ENCODE peak calls at places on chromosome 1, in six cellular contexts. One of them, this sample, is unnamed.
A peak's percentile ranks its signal among the peaks of the same experiment; 100 is the strongest.

GRCh38 chr1:94669213-94669612 is 127.7 kb upstream of the F3 start:
- DNase-seq in fibroblast of lung: no peak
- DNase-seq in foreskin keratinocyte: no peak
- DNase-seq in progenitor cell of endocrine pancreas: no peak
- DNase-seq in nephron progenitor cell: no peak
- DNase-seq in CD8-positive, alpha-beta T cell: no peak
- DNase-seq in this sample: no peak

GRCh38 chr1:188499690-188500089 is 1670.9 kb downstream of the PLA2G4A start:
- DNase-seq in fibroblast of lung: no peak
- DNase-seq in foreskin keratinocyte: no peak
- DNase-seq in progenitor cell of endocrine pancreas: no peak
- DNase-seq in nephron progenitor cell: peak; percentile 27
- DNase-seq in CD8-positive, alpha-beta T cell: no peak
- DNase-seq in this sample: no peak

GRCh38 chr1:94236630-94237290 is 624 bp downstream of the ARHGAP29 start:
- DNase-seq in fibroblast of lung: peak; percentile 59
- DNase-seq in foreskin keratinocyte: no peak
- DNase-seq in progenitor cell of endocrine pancreas: no peak
- DNase-seq in nephron progenitor cell: no peak
- DNase-seq in CD8-positive, alpha-beta T cell: no peak
- DNase-seq in this sample: no peak

GRCh38 chr1:185480545-185480944 is 163.5 kb upstream of the IVNS1ABP start:
- DNase-seq in fibroblast of lung: no peak
- DNase-seq in foreskin keratinocyte: no peak
- DNase-seq in progenitor cell of endocrine pancreas: no peak
- DNase-seq in nephron progenitor cell: no peak
- DNase-seq in CD8-positive, alpha-beta T cell: no peak
- DNase-seq in this sample: no peak

GRCh38 chr1:222182641-222183040 is 365.3 kb downstream of the HHIPL2 start:
- DNase-seq in fibroblast of lung: peak; percentile 22
- DNase-seq in foreskin keratinocyte: peak; percentile 39
- DNase-seq in progenitor cell of endocrine pancreas: no peak
- DNase-seq in nephron progenitor cell: no peak
- DNase-seq in CD8-positive, alpha-beta T cell: no peak
- DNase-seq in this sample: no peak

GRCh38 chr1:50968884-50969610 is 998 bp upstream of the CDKN2C start:
- DNase-seq in fibroblast of lung: peak; percentile 17
- DNase-seq in foreskin keratinocyte: no peak
- DNase-seq in progenitor cell of endocrine pancreas: peak; percentile 17
- DNase-seq in nephron progenitor cell: peak; percentile 47
- DNase-seq in CD8-positive, alpha-beta T cell: peak; percentile 22
- DNase-seq in this sample: peak; percentile 30

GRCh38 chr1:6794164-6794563 is 8.9 kb downstream of the CAMTA1 start:
- DNase-seq in fibroblast of lung: peak; percentile 79
- DNase-seq in foreskin keratinocyte: no peak
- DNase-seq in progenitor cell of endocrine pancreas: no peak
- DNase-seq in nephron progenitor cell: no peak
- DNase-seq in CD8-positive, alpha-beta T cell: no peak
- DNase-seq in this sample: no peak

GRCh38 chr1:84847253-84848247 is 45.5 kb downstream of the LPAR3 start:
- DNase-seq in fibroblast of lung: peak; percentile 97
- DNase-seq in foreskin keratinocyte: peak; percentile 91
- DNase-seq in progenitor cell of endocrine pancreas: no peak
- DNase-seq in nephron progenitor cell: no peak
- DNase-seq in CD8-positive, alpha-beta T cell: peak; percentile 21
- DNase-seq in this sample: no peak

GRCh38 chr1:115411388-115412063 is 73.5 kb upstream of the NGF start:
- DNase-seq in fibroblast of lung: peak; percentile 89
- DNase-seq in foreskin keratinocyte: peak; percentile 62
- DNase-seq in progenitor cell of endocrine pancreas: no peak
- DNase-seq in nephron progenitor cell: no peak
- DNase-seq in CD8-positive, alpha-beta T cell: no peak
- DNase-seq in this sample: no peak

GRCh38 chr1:159884296-159884695 is 15.7 kb downstream of the CFAP45 start:
- DNase-seq in fibroblast of lung: no peak
- DNase-seq in foreskin keratinocyte: no peak
- DNase-seq in progenitor cell of endocrine pancreas: no peak
- DNase-seq in nephron progenitor cell: no peak
- DNase-seq in CD8-positive, alpha-beta T cell: no peak
- DNase-seq in this sample: no peak

GRCh38 chr1:174114788-174115448 is 44.4 kb upstream of the RABGAP1L start:
- DNase-seq in fibroblast of lung: peak; percentile 43
- DNase-seq in foreskin keratinocyte: peak; percentile 44
- DNase-seq in progenitor cell of endocrine pancreas: no peak
- DNase-seq in nephron progenitor cell: peak; percentile 12
- DNase-seq in CD8-positive, alpha-beta T cell: peak; percentile 12
- DNase-seq in this sample: peak; percentile 46

GRCh38 chr1:214440219-214440965 is 111.0 kb downstream of the PTPN14 start:
- DNase-seq in fibroblast of lung: no peak
- DNase-seq in foreskin keratinocyte: peak; percentile 79
- DNase-seq in progenitor cell of endocrine pancreas: no peak
- DNase-seq in nephron progenitor cell: no peak
- DNase-seq in CD8-positive, alpha-beta T cell: no peak
- DNase-seq in this sample: no peak

GRCh38 chr1:42950146-42950480 is 8.6 kb downstream of the SLC2A1 start:
- DNase-seq in fibroblast of lung: peak; percentile 31
- DNase-seq in foreskin keratinocyte: no peak
- DNase-seq in progenitor cell of endocrine pancreas: no peak
- DNase-seq in nephron progenitor cell: no peak
- DNase-seq in CD8-positive, alpha-beta T cell: no peak
- DNase-seq in this sample: no peak

GRCh38 chr1:150551049-150551783 is 2.0 kb downstream of the ADAMTSL4 start:
- DNase-seq in fibroblast of lung: no peak
- DNase-seq in foreskin keratinocyte: no peak
- DNase-seq in progenitor cell of endocrine pancreas: no peak
- DNase-seq in nephron progenitor cell: no peak
- DNase-seq in CD8-positive, alpha-beta T cell: peak; percentile 20
- DNase-seq in this sample: no peak

GRCh38 chr1:21963477-21964217 is 13.2 kb upstream of the CELA3B start:
- DNase-seq in fibroblast of lung: peak; percentile 56
- DNase-seq in foreskin keratinocyte: peak; percentile 24
- DNase-seq in progenitor cell of endocrine pancreas: peak; percentile 83
- DNase-seq in nephron progenitor cell: peak; percentile 89
- DNase-seq in CD8-positive, alpha-beta T cell: peak; percentile 86
- DNase-seq in this sample: peak; percentile 87

GRCh38 chr1:237879195-237879594 is 11.5 kb downstream of the ZP4 start:
- DNase-seq in fibroblast of lung: peak; percentile 24
- DNase-seq in foreskin keratinocyte: peak; percentile 89
- DNase-seq in progenitor cell of endocrine pancreas: no peak
- DNase-seq in nephron progenitor cell: no peak
- DNase-seq in CD8-positive, alpha-beta T cell: no peak
- DNase-seq in this sample: no peak

GRCh38 chr1:87024936-87025537 is 110.6 kb downstream of the HS2ST1 start:
- DNase-seq in fibroblast of lung: peak; percentile 41
- DNase-seq in foreskin keratinocyte: no peak
- DNase-seq in progenitor cell of endocrine pancreas: no peak
- DNase-seq in nephron progenitor cell: no peak
- DNase-seq in CD8-positive, alpha-beta T cell: no peak
- DNase-seq in this sample: peak; percentile 6

GRCh38 chr1:2279210-2279639 is 51.1 kb downstream of the SKI start:
- DNase-seq in fibroblast of lung: peak; percentile 93
- DNase-seq in foreskin keratinocyte: no peak
- DNase-seq in progenitor cell of endocrine pancreas: no peak
- DNase-seq in nephron progenitor cell: peak; percentile 80
- DNase-seq in CD8-positive, alpha-beta T cell: no peak
- DNase-seq in this sample: peak; percentile 83

GRCh38 chr1:248622491-248623106 is 12.3 kb downstream of the OR2T11 start:
- DNase-seq in fibroblast of lung: peak; percentile 0
- DNase-seq in foreskin keratinocyte: no peak
- DNase-seq in progenitor cell of endocrine pancreas: no peak
- DNase-seq in nephron progenitor cell: no peak
- DNase-seq in CD8-positive, alpha-beta T cell: no peak
- DNase-seq in this sample: no peak

GRCh38 chr1:241883159-241883558 is 35.2 kb downstream of the EXO1 start:
- DNase-seq in fibroblast of lung: no peak
- DNase-seq in foreskin keratinocyte: no peak
- DNase-seq in progenitor cell of endocrine pancreas: no peak
- DNase-seq in nephron progenitor cell: no peak
- DNase-seq in CD8-positive, alpha-beta T cell: no peak
- DNase-seq in this sample: no peak

GRCh38 chr1:223716302-223716862 is 4.0 kb downstream of the CAPN2 start:
- DNase-seq in fibroblast of lung: no peak
- DNase-seq in foreskin keratinocyte: no peak
- DNase-seq in progenitor cell of endocrine pancreas: no peak
- DNase-seq in nephron progenitor cell: no peak
- DNase-seq in CD8-positive, alpha-beta T cell: peak; percentile 57
- DNase-seq in this sample: no peak

GRCh38 chr1:36900128-36900527 is 134.2 kb downstream of the GRIK3 start:
- DNase-seq in fibroblast of lung: no peak
- DNase-seq in foreskin keratinocyte: no peak
- DNase-seq in progenitor cell of endocrine pancreas: no peak
- DNase-seq in nephron progenitor cell: no peak
- DNase-seq in CD8-positive, alpha-beta T cell: no peak
- DNase-seq in this sample: no peak

GRCh38 chr1:211285196-211285595 is 26.0 kb downstream of the RCOR3 start:
- DNase-seq in fibroblast of lung: peak; percentile 14
- DNase-seq in foreskin keratinocyte: no peak
- DNase-seq in progenitor cell of endocrine pancreas: no peak
- DNase-seq in nephron progenitor cell: no peak
- DNase-seq in CD8-positive, alpha-beta T cell: no peak
- DNase-seq in this sample: no peak

GRCh38 chr1:43348809-43349593 is 9.8 kb upstream of the CDC20 start:
- DNase-seq in fibroblast of lung: no peak
- DNase-seq in foreskin keratinocyte: peak; percentile 48
- DNase-seq in progenitor cell of endocrine pancreas: peak; percentile 95
- DNase-seq in nephron progenitor cell: peak; percentile 97
- DNase-seq in CD8-positive, alpha-beta T cell: peak; percentile 73
- DNase-seq in this sample: peak; percentile 84

GRCh38 chr1:167518331-167518700 is at the start of gene CD247:
- DNase-seq in fibroblast of lung: no peak
- DNase-seq in foreskin keratinocyte: no peak
- DNase-seq in progenitor cell of endocrine pancreas: no peak
- DNase-seq in nephron progenitor cell: no peak
- DNase-seq in CD8-positive, alpha-beta T cell: peak; percentile 77
- DNase-seq in this sample: no peak

GRCh38 chr1:218371927-218372672 is 27.0 kb downstream of the TGFB2 start:
- DNase-seq in fibroblast of lung: peak; percentile 87
- DNase-seq in foreskin keratinocyte: no peak
- DNase-seq in progenitor cell of endocrine pancreas: no peak
- DNase-seq in nephron progenitor cell: no peak
- DNase-seq in CD8-positive, alpha-beta T cell: no peak
- DNase-seq in this sample: no peak

GRCh38 chr1:181483084-181483559 is at the start of gene CACNA1E:
- DNase-seq in fibroblast of lung: no peak
- DNase-seq in foreskin keratinocyte: no peak
- DNase-seq in progenitor cell of endocrine pancreas: no peak
- DNase-seq in nephron progenitor cell: peak; percentile 16
- DNase-seq in CD8-positive, alpha-beta T cell: no peak
- DNase-seq in this sample: no peak

GRCh38 chr1:114010433-114011184 is 31.3 kb downstream of the OLFML3 start:
- DNase-seq in fibroblast of lung: no peak
- DNase-seq in foreskin keratinocyte: no peak
- DNase-seq in progenitor cell of endocrine pancreas: no peak
- DNase-seq in nephron progenitor cell: no peak
- DNase-seq in CD8-positive, alpha-beta T cell: no peak
- DNase-seq in this sample: no peak

GRCh38 chr1:15205586-15206346 is 41.3 kb upstream of the FHAD1 start:
- DNase-seq in fibroblast of lung: no peak
- DNase-seq in foreskin keratinocyte: no peak
- DNase-seq in progenitor cell of endocrine pancreas: no peak
- DNase-seq in nephron progenitor cell: no peak
- DNase-seq in CD8-positive, alpha-beta T cell: no peak
- DNase-seq in this sample: no peak

GRCh38 chr1:19128965-19129514 is 81.0 kb downstream of the UBR4 start:
- DNase-seq in fibroblast of lung: no peak
- DNase-seq in foreskin keratinocyte: no peak
- DNase-seq in progenitor cell of endocrine pancreas: no peak
- DNase-seq in nephron progenitor cell: no peak
- DNase-seq in CD8-positive, alpha-beta T cell: no peak
- DNase-seq in this sample: no peak

GRCh38 chr1:1080122-1080753 is 6.1 kb upstream of the RNF223 start:
- DNase-seq in fibroblast of lung: peak; percentile 21
- DNase-seq in foreskin keratinocyte: no peak
- DNase-seq in progenitor cell of endocrine pancreas: no peak
- DNase-seq in nephron progenitor cell: peak; percentile 65
- DNase-seq in CD8-positive, alpha-beta T cell: no peak
- DNase-seq in this sample: peak; percentile 68
- TF ChIP-seq CTCF in fibroblast of lung: no peak
- TF ChIP-seq CTCF in foreskin keratinocyte: no peak
- TF ChIP-seq CTCF in progenitor cell of endocrine pancreas: no peak
- TF ChIP-seq CTCF in nephron progenitor cell: no peak
- TF ChIP-seq CTCF in CD8-positive, alpha-beta T cell: no peak
- TF ChIP-seq CTCF in this sample: no peak

GRCh38 chr1:162168935-162169545 is 99.5 kb downstream of the NOS1AP start:
- DNase-seq in fibroblast of lung: peak; percentile 20
- DNase-seq in foreskin keratinocyte: no peak
- DNase-seq in progenitor cell of endocrine pancreas: no peak
- DNase-seq in nephron progenitor cell: peak; percentile 43
- DNase-seq in CD8-positive, alpha-beta T cell: no peak
- DNase-seq in this sample: no peak
- TF ChIP-seq CTCF in fibroblast of lung: no peak
- TF ChIP-seq CTCF in foreskin keratinocyte: no peak
- TF ChIP-seq CTCF in progenitor cell of endocrine pancreas: no peak
- TF ChIP-seq CTCF in nephron progenitor cell: no peak
- TF ChIP-seq CTCF in CD8-positive, alpha-beta T cell: no peak
- TF ChIP-seq CTCF in this sample: no peak

GRCh38 chr1:183736391-183736790 is 68.5 kb upstream of the RGL1 start:
- DNase-seq in fibroblast of lung: no peak
- DNase-seq in foreskin keratinocyte: no peak
- DNase-seq in progenitor cell of endocrine pancreas: no peak
- DNase-seq in nephron progenitor cell: no peak
- DNase-seq in CD8-positive, alpha-beta T cell: no peak
- DNase-seq in this sample: no peak
- TF ChIP-seq CTCF in fibroblast of lung: no peak
- TF ChIP-seq CTCF in foreskin keratinocyte: no peak
- TF ChIP-seq CTCF in progenitor cell of endocrine pancreas: no peak
- TF ChIP-seq CTCF in nephron progenitor cell: no peak
- TF ChIP-seq CTCF in CD8-positive, alpha-beta T cell: no peak
- TF ChIP-seq CTCF in this sample: no peak

DNA sequence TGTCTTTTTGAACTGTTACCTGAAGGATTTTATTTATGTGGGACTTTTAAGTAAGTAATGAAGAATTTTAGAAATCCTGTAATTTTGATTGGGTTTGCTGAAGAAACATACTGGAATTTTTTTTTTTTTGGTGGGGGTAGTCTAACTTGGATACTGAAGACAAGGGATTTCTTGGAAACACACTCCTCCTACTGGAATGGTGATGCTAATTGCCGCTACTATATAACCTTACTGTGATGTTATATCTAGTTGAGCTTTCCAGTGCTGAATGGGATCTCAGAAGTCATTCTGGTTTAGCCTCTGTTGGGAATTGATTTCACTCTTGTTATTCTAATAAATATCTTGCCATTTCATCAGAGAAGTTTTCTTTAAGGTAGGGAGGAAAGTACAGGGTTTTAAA is 8.4 kb downstream of the PPP2R5A start:
- DNase-seq in fibroblast of lung: peak; percentile 40
- DNase-seq in foreskin keratinocyte: no peak
- DNase-seq in progenitor cell of endocrine pancreas: no peak
- DNase-seq in nephron progenitor cell: no peak
- DNase-seq in CD8-positive, alpha-beta T cell: no peak
- DNase-seq in this sample: no peak
- TF ChIP-seq CTCF in fibroblast of lung: no peak
- TF ChIP-seq CTCF in foreskin keratinocyte: peak; percentile 57
- TF ChIP-seq CTCF in progenitor cell of endocrine pancreas: peak; percentile 38
- TF ChIP-seq CTCF in nephron progenitor cell: no peak
- TF ChIP-seq CTCF in CD8-positive, alpha-beta T cell: no peak
- TF ChIP-seq CTCF in this sample: peak; percentile 13

This sample was measured in endothelial cell.